ENCODE peak calls at places on chromosomes 1 and 21, in six cellular contexts. One of them, this sample, is unnamed. For H3K4me1 and H3K9me3, the result is how much of the 10 kb centered on the place peaks cover.

GRCh38 chr1:244049142-244049968 is 1.7 kb upstream of the ZBTB18 start:
- DNase-seq in neural progenitor cell: peak
- DNase-seq in prostate gland: peak
- DNase-seq in small intestine: peak
- DNase-seq in neuronal stem cell: no peak
- DNase-seq in tibial nerve: no peak
- DNase-seq in this sample: no peak

GRCh38 chr1:920506-920905 is 3.2 kb upstream of the SAMD11 start:
- DNase-seq in tibial nerve: no peak
- DNase-seq in neuronal stem cell: no peak
- DNase-seq in prostate gland: no peak
- DNase-seq in neural progenitor cell: no peak
- DNase-seq in small intestine: no peak
- DNase-seq in this sample: no peak

GRCh38 chr1:241532173-241532553 is at the start of gene KMO:
- DNase-seq in tibial nerve: no peak
- DNase-seq in neural progenitor cell: no peak
- DNase-seq in prostate gland: no peak
- DNase-seq in neuronal stem cell: no peak
- DNase-seq in small intestine: peak
- DNase-seq in this sample: no peak

GRCh38 chr21:45867671-45868081 is 113.9 kb upstream of the COL6A1 start:
- DNase-seq in tibial nerve: no peak
- DNase-seq in small intestine: no peak
- DNase-seq in prostate gland: no peak
- DNase-seq in neural progenitor cell: no peak
- DNase-seq in neuronal stem cell: no peak
- DNase-seq in this sample: no peak

GRCh38 chr21:46179708-46180078 is 4.6 kb downstream of the SPATC1L start:
- DNase-seq in prostate gland: no peak
- DNase-seq in tibial nerve: no peak
- DNase-seq in small intestine: no peak
- DNase-seq in neural progenitor cell: no peak
- DNase-seq in neuronal stem cell: no peak
- DNase-seq in this sample: no peak

GRCh38 chr1:3002349-3003038 is 18.8 kb upstream of the ACTRT2 start:
- DNase-seq in prostate gland: no peak
- DNase-seq in neuronal stem cell: no peak
- DNase-seq in tibial nerve: no peak
- DNase-seq in neural progenitor cell: no peak
- DNase-seq in small intestine: no peak
- DNase-seq in this sample: no peak

GRCh38 chr1:198174297-198174696 is 17.5 kb downstream of the NEK7 start:
- DNase-seq in prostate gland: no peak
- DNase-seq in tibial nerve: no peak
- DNase-seq in neural progenitor cell: no peak
- DNase-seq in small intestine: no peak
- DNase-seq in neuronal stem cell: no peak
- DNase-seq in this sample: no peak

GRCh38 chr21:40049031-40049958 is 182.1 kb downstream of the PCP4 start:
- DNase-seq in neural progenitor cell: no peak
- DNase-seq in small intestine: no peak
- DNase-seq in neuronal stem cell: no peak
- DNase-seq in prostate gland: no peak
- DNase-seq in tibial nerve: peak
- DNase-seq in this sample: no peak

GRCh38 chr1:101193733-101194169 is 43.1 kb upstream of the S1PR1 start:
- DNase-seq in small intestine: no peak
- DNase-seq in neural progenitor cell: no peak
- DNase-seq in prostate gland: no peak
- DNase-seq in tibial nerve: no peak
- DNase-seq in neuronal stem cell: no peak
- DNase-seq in this sample: no peak

GRCh38 chr1:17979815-17980214 is 127.8 kb upstream of the IGSF21 start:
- DNase-seq in neural progenitor cell: no peak
- DNase-seq in prostate gland: no peak
- DNase-seq in small intestine: no peak
- DNase-seq in neuronal stem cell: no peak
- DNase-seq in tibial nerve: no peak
- DNase-seq in this sample: no peak

GRCh38 chr21:41928621-41929220 is 25.1 kb downstream of the C2CD2 start:
- DNase-seq in tibial nerve: no peak
- DNase-seq in neural progenitor cell: no peak
- DNase-seq in neuronal stem cell: no peak
- DNase-seq in small intestine: no peak
- DNase-seq in prostate gland: no peak
- DNase-seq in this sample: no peak

GRCh38 chr21:41926068-41926806 is 27.6 kb downstream of the C2CD2 start:
- DNase-seq in neural progenitor cell: no peak
- DNase-seq in prostate gland: peak
- DNase-seq in small intestine: peak
- DNase-seq in neuronal stem cell: no peak
- DNase-seq in tibial nerve: no peak
- DNase-seq in this sample: no peak

GRCh38 chr21:41926807-41927171 is 27.0 kb downstream of the C2CD2 start:
- DNase-seq in tibial nerve: no peak
- DNase-seq in neural progenitor cell: no peak
- DNase-seq in small intestine: no peak
- DNase-seq in prostate gland: no peak
- DNase-seq in neuronal stem cell: no peak
- DNase-seq in this sample: no peak

GRCh38 chr21:41929248-41929647 is 24.6 kb downstream of the C2CD2 start:
- DNase-seq in neural progenitor cell: no peak
- DNase-seq in prostate gland: no peak
- DNase-seq in neuronal stem cell: no peak
- DNase-seq in tibial nerve: no peak
- DNase-seq in small intestine: no peak
- DNase-seq in this sample: no peak

GRCh38 chr21:41927727-41928409 is 25.9 kb downstream of the C2CD2 start:
- DNase-seq in neural progenitor cell: no peak
- DNase-seq in neuronal stem cell: no peak
- DNase-seq in small intestine: no peak
- DNase-seq in prostate gland: no peak
- DNase-seq in tibial nerve: no peak
- DNase-seq in this sample: no peak
- H3K4me1 ChIP-seq in neural progenitor cell: under half
- H3K4me1 ChIP-seq in neuronal stem cell: under half
- H3K4me1 ChIP-seq in small intestine: under half
- H3K4me1 ChIP-seq in prostate gland: under half
- H3K4me1 ChIP-seq in tibial nerve: under half
- H3K4me1 ChIP-seq in this sample: under half

DNA sequence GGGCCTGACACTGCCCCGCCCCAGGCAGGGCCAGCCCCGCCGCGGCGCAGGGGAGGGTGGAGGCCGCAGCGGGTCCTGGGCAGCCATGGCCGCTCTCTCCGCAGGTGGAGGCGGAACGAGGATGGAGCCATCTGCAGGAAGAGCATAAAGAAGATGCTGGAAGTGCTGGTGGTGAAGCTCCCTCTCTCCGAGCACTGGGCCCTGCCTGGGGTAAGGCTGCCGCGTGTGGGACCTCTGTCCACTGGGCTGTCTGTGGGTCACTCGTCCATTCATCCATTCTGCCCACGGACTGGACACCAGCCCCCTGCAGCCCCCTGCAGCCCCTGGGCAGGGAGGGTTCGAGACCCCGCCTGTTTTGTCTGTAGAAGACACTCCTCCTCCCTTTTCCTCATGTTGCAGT is 18.4 kb upstream of the LRRC3 start:
- DNase-seq in neural progenitor cell: no peak
- DNase-seq in prostate gland: no peak
- DNase-seq in tibial nerve: no peak
- DNase-seq in neuronal stem cell: no peak
- DNase-seq in small intestine: no peak
- DNase-seq in this sample: no peak
- H3K9me3 ChIP-seq in neural progenitor cell: under half
- H3K9me3 ChIP-seq in prostate gland: under half
- H3K9me3 ChIP-seq in tibial nerve: under half
- H3K9me3 ChIP-seq in neuronal stem cell: under half
- H3K9me3 ChIP-seq in small intestine: under half
- H3K9me3 ChIP-seq in this sample: under half

GRCh38 chr1:160099716-160100375 is 1.4 kb upstream of the IGSF8 start:
- DNase-seq in small intestine: no peak
- DNase-seq in prostate gland: no peak
- DNase-seq in neural progenitor cell: no peak
- DNase-seq in tibial nerve: no peak
- DNase-seq in neuronal stem cell: no peak
- DNase-seq in this sample: no peak
- H3K4me1 ChIP-seq in small intestine: under half
- H3K4me1 ChIP-seq in prostate gland: under half
- H3K4me1 ChIP-seq in neural progenitor cell: under half
- H3K4me1 ChIP-seq in tibial nerve: under half
- H3K4me1 ChIP-seq in neuronal stem cell: half or more
- H3K4me1 ChIP-seq in this sample: under half

DNA sequence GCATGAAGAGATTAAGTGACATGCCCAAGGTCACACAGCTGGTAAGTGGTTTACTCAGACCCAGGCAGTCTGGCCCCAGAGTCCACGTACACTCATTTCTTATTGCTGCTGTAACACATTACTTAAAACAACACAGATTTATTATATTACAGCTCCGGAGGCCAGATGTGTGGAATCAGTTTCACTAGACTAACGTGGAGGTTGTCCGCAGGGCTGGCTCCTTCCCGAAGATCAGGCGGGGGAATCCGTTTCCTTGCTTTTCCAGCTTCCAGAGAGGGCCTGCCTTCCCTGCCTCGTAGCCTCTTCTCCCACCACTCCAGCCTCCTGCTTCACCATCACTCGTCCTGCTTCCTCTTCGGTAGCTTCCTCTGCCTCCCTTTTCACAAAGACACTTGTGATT is 81.2 kb downstream of the KCNN3 start:
- DNase-seq in small intestine: no peak
- DNase-seq in prostate gland: no peak
- DNase-seq in tibial nerve: no peak
- DNase-seq in neural progenitor cell: no peak
- DNase-seq in neuronal stem cell: no peak
- DNase-seq in this sample: no peak
- H3K9me3 ChIP-seq in small intestine: under half
- H3K9me3 ChIP-seq in prostate gland: under half
- H3K9me3 ChIP-seq in tibial nerve: under half
- H3K9me3 ChIP-seq in neural progenitor cell: under half
- H3K9me3 ChIP-seq in neuronal stem cell: under half
- H3K9me3 ChIP-seq in this sample: under half

This sample was measured in lung.